ENCODE peak calls at places on chromosomes 3 and 15, in four cellular contexts. N, F, V and Y are unnamed samples.

GRCh38 chr3:51921081-51921578 is 18.0 kb upstream of the IQCF1 start:
- DNase-seq in N (no peak), F (no peak), V (no peak), Y (no peak)

GRCh38 chr3:83934208-83935150 is 1024.3 kb upstream of the CADM2 start:
- DNase-seq in V (no peak), N (no peak), F (no peak), Y (no peak)

GRCh38 chr3:190877925-190878324 is 15.4 kb upstream of the GMNC start:
- DNase-seq in F (no peak), N (no peak), V (peak; percentile 52), Y (no peak)

GRCh38 chr15:38474155-38474757 is 20.3 kb downstream of the FAM98B start:
- DNase-seq in N (peak; percentile 59), V (no peak), F (no peak), Y (no peak)

GRCh38 chr3:123720638-123721037 is 135.8 kb upstream of the HACD2 start:
- DNase-seq in N (no peak), F (no peak), V (no peak), Y (no peak)

GRCh38 chr15:36491912-36492311 is 87.5 kb upstream of the CDIN1 start:
- DNase-seq in N (no peak), V (no peak), F (no peak), Y (no peak)

GRCh38 chr3:174168538-174169254 is 690.4 kb upstream of the NAALADL2 start:
- DNase-seq in V (no peak), N (no peak), F (no peak), Y (no peak)

GRCh38 chr3:13894812-13895154 is 14.9 kb upstream of the WNT7A start:
- DNase-seq in N (no peak), F (no peak), V (peak; percentile 66), Y (no peak)

GRCh38 chr3:114213669-114214541 is 23.5 kb downstream of the ZNF80 start:
- DNase-seq in N (peak; percentile 92), F (no peak), V (no peak), Y (no peak)

GRCh38 chr3:178777718-178778411 is 241.6 kb downstream of the KCNMB2 start:
- DNase-seq in V (no peak), F (no peak), N (peak; percentile 85), Y (no peak)

GRCh38 chr3:155079795-155080546 is at the start of gene MME:
- DNase-seq in F (no peak), V (peak; percentile 90), N (peak; percentile 27), Y (peak; percentile 77)

GRCh38 chr15:42632100-42632675 is 56.8 kb downstream of the STARD9 start:
- DNase-seq in V (no peak), F (no peak), N (no peak), Y (no peak)

GRCh38 chr15:43212299-43212698 is 8.5 kb downstream of the EPB42 start:
- DNase-seq in N (no peak), V (no peak), F (no peak), Y (no peak)

GRCh38 chr3:36147934-36148333 is 232.4 kb upstream of the STAC start:
- DNase-seq in N (no peak), V (no peak), F (no peak), Y (no peak)

GRCh38 chr3:174986685-174987084 is 127.6 kb downstream of the NAALADL2 start:
- DNase-seq in V (no peak), F (no peak), N (no peak), Y (no peak)

GRCh38 chr15:95880630-95881029 is 449.9 kb upstream of the NR2F2 start:
- DNase-seq in N (no peak), F (no peak), V (no peak), Y (no peak)

GRCh38 chr15:85582719-85583089 is 202.3 kb downstream of the AKAP13 start:
- DNase-seq in F (peak; percentile 55), N (no peak), V (no peak), Y (peak; percentile 60)

GRCh38 chr15:63872759-63873510 is 39.2 kb upstream of the HERC1 start:
- DNase-seq in F (no peak), N (no peak), V (no peak), Y (no peak)

GRCh38 chr15:62607643-62608042 is 434.9 kb upstream of the TPM1 start:
- DNase-seq in V (no peak), F (no peak), N (peak; percentile 43), Y (no peak)

GRCh38 chr3:186930143-186930638 is at the start of gene ST6GAL1:
- DNase-seq in N (peak; percentile 49), V (peak; percentile 95), F (peak; percentile 62), Y (peak; percentile 87)

GRCh38 chr3:186933801-186934200 is 3.5 kb downstream of the ST6GAL1 start:
- DNase-seq in N (no peak), V (no peak), F (no peak), Y (no peak)

GRCh38 chr3:186930639-186931486 is 537 bp downstream of the ST6GAL1 start:
- DNase-seq in F (peak; percentile 41), N (peak; percentile 33), V (peak; percentile 92), Y (peak; percentile 88)

GRCh38 chr3:186931487-186932280 is 1.4 kb downstream of the ST6GAL1 start:
- DNase-seq in V (peak; percentile 88), N (peak; percentile 42), F (peak; percentile 31), Y (peak; percentile 82)

DNA sequence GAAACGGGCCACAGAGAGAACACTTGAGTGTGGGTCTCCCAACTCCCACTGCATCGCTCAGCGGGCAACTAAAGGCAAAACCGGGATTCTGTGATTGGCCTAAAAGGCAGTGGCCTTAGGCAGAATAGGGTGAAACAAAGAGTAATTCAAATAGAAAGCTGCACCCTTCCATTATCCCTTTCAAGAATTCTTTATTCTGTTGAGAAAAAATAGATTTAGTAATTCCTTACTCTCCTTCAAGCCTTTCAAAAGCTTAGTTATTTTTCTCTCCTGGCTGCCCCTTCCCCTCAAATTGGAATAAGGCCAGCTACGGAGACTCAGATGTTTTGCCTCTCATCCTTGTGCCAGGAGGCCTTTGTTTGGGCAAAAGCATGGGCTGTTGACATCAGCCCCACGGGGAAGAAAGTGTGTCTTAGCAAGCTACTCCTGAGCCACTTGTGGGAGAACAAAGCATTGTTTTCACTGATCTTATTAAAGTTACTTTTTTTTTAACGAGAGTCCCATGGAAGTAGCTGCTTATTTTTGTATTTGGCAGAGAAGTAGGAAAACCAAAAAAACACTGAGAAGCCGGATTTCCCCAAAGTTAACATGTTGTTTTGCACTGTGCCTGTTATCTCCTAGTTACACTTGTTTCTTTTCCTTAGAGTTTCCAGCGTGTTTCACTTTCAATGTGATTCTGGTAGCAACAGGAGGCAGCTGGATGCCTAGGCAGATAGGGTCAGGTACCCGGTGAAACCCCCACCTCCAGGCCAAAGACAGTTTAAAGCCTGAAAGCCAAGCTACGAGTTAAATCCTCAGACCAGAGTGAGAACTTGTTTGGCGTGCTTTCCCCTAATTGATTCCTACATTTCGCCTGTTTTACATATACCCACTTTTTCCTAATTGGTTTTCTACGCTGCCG is 2.2 kb downstream of the ST6GAL1 start:
- DNase-seq in V (no peak), N (no peak), F (no peak), Y (no peak)
- H3K27ac ChIP-seq in V (peak overlapping the region; percentile 76), N (no peak overlapping the region), F (peak overlapping the region; percentile 91), Y (peak overlapping the region; percentile 83)

GRCh38 chr3:125118600-125118999 is 62.8 kb upstream of the HEG1 start:
- DNase-seq in N (no peak), F (no peak), V (no peak), Y (no peak)

GRCh38 chr3:125121246-125122010 is 65.6 kb upstream of the HEG1 start:
- DNase-seq in V (no peak), N (no peak), F (no peak), Y (no peak)

GRCh38 chr3:125119752-125120369 is 64.1 kb upstream of the HEG1 start:
- DNase-seq in V (no peak), F (no peak), N (no peak), Y (no peak)

GRCh38 chr3:125117631-125118191 is 61.9 kb upstream of the HEG1 start:
- DNase-seq in F (no peak), V (no peak), N (no peak), Y (no peak)

DNA sequence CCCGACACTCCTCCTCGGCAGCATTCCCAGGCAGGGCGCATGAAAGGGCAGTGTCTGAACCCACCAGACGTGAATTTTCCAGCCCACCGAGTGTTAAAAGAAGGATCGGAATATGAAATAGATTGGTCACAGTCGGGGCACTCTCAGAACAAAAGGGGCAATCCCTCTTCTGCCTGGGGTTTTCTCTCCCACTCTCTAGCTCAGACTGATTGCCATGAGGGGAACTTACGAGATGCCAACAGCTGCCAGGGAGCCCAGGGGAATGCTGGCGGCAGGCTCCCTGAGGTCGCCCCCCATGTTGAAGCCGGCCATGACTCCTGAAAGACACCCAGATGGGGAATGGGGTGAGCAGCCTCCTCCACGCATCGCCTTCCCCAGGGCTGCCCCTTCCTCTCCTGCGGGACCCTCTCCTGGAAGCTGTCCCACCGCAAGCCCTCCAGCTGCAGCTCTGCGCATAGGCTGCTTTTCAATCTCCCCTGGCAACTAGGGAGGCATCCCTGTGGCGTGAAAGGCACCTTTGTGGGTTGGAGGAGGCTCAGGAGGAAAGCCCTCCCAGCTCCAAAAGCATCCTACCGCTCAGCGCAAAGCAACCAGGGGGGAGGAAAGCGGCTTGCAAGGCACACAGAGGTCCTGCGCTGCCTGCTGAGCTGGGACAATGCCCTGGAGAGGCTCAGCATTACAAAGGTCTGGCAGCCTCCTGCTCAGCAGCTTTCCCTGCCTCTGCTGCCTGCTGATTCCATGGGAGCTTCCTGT is 64.7 kb upstream of the HEG1 start:
- DNase-seq in F (no peak), N (no peak), V (no peak), Y (no peak)
- H3K4me3 ChIP-seq in F (no peak overlapping the region), N (peak overlapping the region; percentile 29), V (no peak overlapping the region), Y (no peak overlapping the region)

DNA sequence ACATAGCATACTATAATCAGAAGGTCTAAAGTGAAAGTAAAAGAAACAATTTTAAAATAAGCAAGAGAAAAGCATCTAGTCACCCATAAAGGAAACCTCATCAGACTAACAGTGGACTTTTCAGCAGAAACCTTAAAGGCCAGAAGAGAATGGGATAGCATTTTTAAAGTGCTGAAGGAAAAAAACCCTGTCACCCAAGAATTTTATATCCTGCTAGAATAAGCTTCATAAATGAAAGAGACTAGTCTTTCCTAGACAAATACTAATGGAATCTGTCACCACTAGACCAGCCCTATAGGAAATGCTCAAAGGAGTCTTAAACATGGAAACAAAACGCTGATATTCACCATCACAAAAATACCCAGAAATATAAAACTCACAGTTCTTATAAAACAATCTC is 46.9 kb downstream of the TAMM41 start:
- DNase-seq in N (no peak), V (no peak), F (no peak), Y (no peak)
- H3K36me3 ChIP-seq in N (peaks cover 2% of the 10 kb centered on the region), V (peaks cover 79% of the 10 kb centered on the region), F (no peaks in the 10 kb centered on the region), Y (peaks cover 22% of the 10 kb centered on the region)

GRCh38 chr15:87887177-87887576 is 369.4 kb downstream of the NTRK3 start:
- DNase-seq in F (no peak), V (no peak), N (no peak), Y (no peak)
- H3K27ac ChIP-seq in F (no peak overlapping the region), V (no peak overlapping the region), N (no peak overlapping the region), Y (no peak overlapping the region)

GRCh38 chr3:39108309-39108708 is 829 bp downstream of the TTC21A start:
- DNase-seq in F (no peak), N (no peak), V (no peak), Y (no peak)
- H3K4me3 ChIP-seq in F (peak overlapping the region; percentile 79), N (peak overlapping the region; percentile 88), V (peak overlapping the region; percentile 89), Y (peak overlapping the region; percentile 80)